ENCODE peak calls at places on chromosomes 6 and 20, in six cellular contexts. One of them, this sample, is unnamed.

GRCh38 chr20:52001999-52002666 is 189.4 kb downstream of the ZFP64 start:
- DNase-seq in aorta: no peak
- DNase-seq in RWPE2: no peak
- DNase-seq in heart right ventricle: no peak
- DNase-seq in right cardiac atrium: no peak
- DNase-seq in cardiac muscle cell: no peak
- DNase-seq in this sample: no peak

GRCh38 chr6:37110455-37111155 is 59.3 kb upstream of the PIM1 start:
- DNase-seq in aorta: no peak
- DNase-seq in RWPE2: no peak
- DNase-seq in heart right ventricle: no peak
- DNase-seq in right cardiac atrium: no peak
- DNase-seq in cardiac muscle cell: no peak
- DNase-seq in this sample: no peak

GRCh38 chr6:95159557-95159956 is 417.8 kb upstream of the MANEA start:
- DNase-seq in aorta: no peak
- DNase-seq in RWPE2: no peak
- DNase-seq in heart right ventricle: no peak
- DNase-seq in right cardiac atrium: no peak
- DNase-seq in cardiac muscle cell: no peak
- DNase-seq in this sample: no peak

GRCh38 chr20:43914697-43915208 is at the start of gene TOX2:
- DNase-seq in aorta: peak
- DNase-seq in RWPE2: peak
- DNase-seq in heart right ventricle: no peak
- DNase-seq in right cardiac atrium: no peak
- DNase-seq in cardiac muscle cell: peak
- DNase-seq in this sample: no peak

GRCh38 chr6:168372871-168373270 is 53.3 kb upstream of the DACT2 start:
- DNase-seq in aorta: no peak
- DNase-seq in RWPE2: no peak
- DNase-seq in heart right ventricle: no peak
- DNase-seq in right cardiac atrium: no peak
- DNase-seq in cardiac muscle cell: no peak
- DNase-seq in this sample: no peak

GRCh38 chr6:83430606-83431544 is at the start of gene ME1:
- DNase-seq in aorta: peak
- DNase-seq in RWPE2: peak
- DNase-seq in heart right ventricle: peak
- DNase-seq in right cardiac atrium: peak
- DNase-seq in cardiac muscle cell: peak
- DNase-seq in this sample: peak

GRCh38 chr6:39048481-39049399 is at the start of gene GLP1R:
- DNase-seq in aorta: no peak
- DNase-seq in RWPE2: no peak
- DNase-seq in heart right ventricle: no peak
- DNase-seq in right cardiac atrium: no peak
- DNase-seq in cardiac muscle cell: peak
- DNase-seq in this sample: peak

GRCh38 chr20:33655164-33655563 is 7.0 kb upstream of the C20orf144 start:
- DNase-seq in aorta: no peak
- DNase-seq in RWPE2: no peak
- DNase-seq in heart right ventricle: no peak
- DNase-seq in right cardiac atrium: peak
- DNase-seq in cardiac muscle cell: no peak
- DNase-seq in this sample: no peak

GRCh38 chr20:17968366-17969275 is at the start of the genes MGME1 and SNX5:
- DNase-seq in aorta: peak
- DNase-seq in RWPE2: peak
- DNase-seq in heart right ventricle: peak
- DNase-seq in right cardiac atrium: peak
- DNase-seq in cardiac muscle cell: peak
- DNase-seq in this sample: peak

GRCh38 chr6:137510923-137511322 is 16.7 kb upstream of the OLIG3 start:
- DNase-seq in aorta: no peak
- DNase-seq in RWPE2: no peak
- DNase-seq in heart right ventricle: no peak
- DNase-seq in right cardiac atrium: no peak
- DNase-seq in cardiac muscle cell: no peak
- DNase-seq in this sample: no peak

GRCh38 chr6:106383573-106383972 is 23.1 kb downstream of the CRYBG1 start:
- DNase-seq in aorta: no peak
- DNase-seq in RWPE2: no peak
- DNase-seq in heart right ventricle: no peak
- DNase-seq in right cardiac atrium: no peak
- DNase-seq in cardiac muscle cell: no peak
- DNase-seq in this sample: no peak

GRCh38 chr6:131948692-131949614 is 2.2 kb downstream of the CCN2 start:
- DNase-seq in aorta: no peak
- DNase-seq in RWPE2: no peak
- DNase-seq in heart right ventricle: peak
- DNase-seq in right cardiac atrium: no peak
- DNase-seq in cardiac muscle cell: peak
- DNase-seq in this sample: no peak

GRCh38 chr6:131173680-131174079 is 38.4 kb downstream of the AKAP7 start:
- DNase-seq in aorta: no peak
- DNase-seq in RWPE2: no peak
- DNase-seq in heart right ventricle: no peak
- DNase-seq in right cardiac atrium: no peak
- DNase-seq in cardiac muscle cell: no peak
- DNase-seq in this sample: no peak

GRCh38 chr6:26520840-26521484 is 17.2 kb upstream of the HMGN4 start:
- DNase-seq in aorta: peak
- DNase-seq in RWPE2: peak
- DNase-seq in heart right ventricle: peak
- DNase-seq in right cardiac atrium: peak
- DNase-seq in cardiac muscle cell: peak
- DNase-seq in this sample: peak

GRCh38 chr6:25088513-25088912 is 152.8 kb upstream of the RIPOR2 start:
- DNase-seq in aorta: no peak
- DNase-seq in RWPE2: no peak
- DNase-seq in heart right ventricle: no peak
- DNase-seq in right cardiac atrium: no peak
- DNase-seq in cardiac muscle cell: no peak
- DNase-seq in this sample: no peak

GRCh38 chr6:149761438-149761837 is 11.9 kb downstream of the PCMT1 start:
- DNase-seq in aorta: no peak
- DNase-seq in RWPE2: no peak
- DNase-seq in heart right ventricle: no peak
- DNase-seq in right cardiac atrium: no peak
- DNase-seq in cardiac muscle cell: no peak
- DNase-seq in this sample: no peak

GRCh38 chr6:116217069-116217468 is 36.8 kb downstream of the TSPYL4 start:
- DNase-seq in aorta: no peak
- DNase-seq in RWPE2: no peak
- DNase-seq in heart right ventricle: no peak
- DNase-seq in right cardiac atrium: no peak
- DNase-seq in cardiac muscle cell: peak
- DNase-seq in this sample: no peak

GRCh38 chr6:8110725-8111124 is 8.4 kb upstream of the EEF1E1 start:
- DNase-seq in aorta: no peak
- DNase-seq in RWPE2: no peak
- DNase-seq in heart right ventricle: no peak
- DNase-seq in right cardiac atrium: no peak
- DNase-seq in cardiac muscle cell: no peak
- DNase-seq in this sample: no peak

GRCh38 chr6:158677906-158678305 is 28.1 kb downstream of the SYTL3 start:
- DNase-seq in aorta: no peak
- DNase-seq in RWPE2: no peak
- DNase-seq in heart right ventricle: no peak
- DNase-seq in right cardiac atrium: no peak
- DNase-seq in cardiac muscle cell: no peak
- DNase-seq in this sample: peak

GRCh38 chr6:27133281-27134227 is 113.9 kb upstream of the PRSS16 start:
- DNase-seq in aorta: peak
- DNase-seq in RWPE2: peak
- DNase-seq in heart right ventricle: no peak
- DNase-seq in right cardiac atrium: peak
- DNase-seq in cardiac muscle cell: peak
- DNase-seq in this sample: peak

GRCh38 chr6:155177369-155177961 is 86.3 kb upstream of the CLDN20 start:
- DNase-seq in aorta: no peak
- DNase-seq in RWPE2: no peak
- DNase-seq in heart right ventricle: peak
- DNase-seq in right cardiac atrium: no peak
- DNase-seq in cardiac muscle cell: peak
- DNase-seq in this sample: no peak

GRCh38 chr20:61295726-61296628 is 43.9 kb downstream of the CDH4 start:
- DNase-seq in aorta: no peak
- DNase-seq in RWPE2: peak
- DNase-seq in heart right ventricle: no peak
- DNase-seq in right cardiac atrium: no peak
- DNase-seq in cardiac muscle cell: no peak
- DNase-seq in this sample: no peak

GRCh38 chr6:14046476-14047068 is 71.0 kb upstream of the CD83 start:
- DNase-seq in aorta: no peak
- DNase-seq in RWPE2: no peak
- DNase-seq in heart right ventricle: no peak
- DNase-seq in right cardiac atrium: no peak
- DNase-seq in cardiac muscle cell: peak
- DNase-seq in this sample: no peak

GRCh38 chr6:157774153-157775135 is 48.6 kb upstream of the SNX9 start:
- DNase-seq in aorta: no peak
- DNase-seq in RWPE2: peak
- DNase-seq in heart right ventricle: no peak
- DNase-seq in right cardiac atrium: no peak
- DNase-seq in cardiac muscle cell: peak
- DNase-seq in this sample: no peak

GRCh38 chr6:158158123-158158522 is 9.9 kb downstream of the SERAC1 start:
- DNase-seq in aorta: no peak
- DNase-seq in RWPE2: no peak
- DNase-seq in heart right ventricle: no peak
- DNase-seq in right cardiac atrium: no peak
- DNase-seq in cardiac muscle cell: no peak
- DNase-seq in this sample: no peak

GRCh38 chr6:114523508-114523907 is 180.7 kb upstream of the HS3ST5 start:
- DNase-seq in aorta: no peak
- DNase-seq in RWPE2: no peak
- DNase-seq in heart right ventricle: no peak
- DNase-seq in right cardiac atrium: no peak
- DNase-seq in cardiac muscle cell: no peak
- DNase-seq in this sample: no peak

GRCh38 chr6:114521926-114522325 is 179.1 kb upstream of the HS3ST5 start:
- DNase-seq in aorta: no peak
- DNase-seq in RWPE2: no peak
- DNase-seq in heart right ventricle: no peak
- DNase-seq in right cardiac atrium: no peak
- DNase-seq in cardiac muscle cell: no peak
- DNase-seq in this sample: no peak

GRCh38 chr6:114520976-114521375 is 178.2 kb upstream of the HS3ST5 start:
- DNase-seq in aorta: no peak
- DNase-seq in RWPE2: no peak
- DNase-seq in heart right ventricle: no peak
- DNase-seq in right cardiac atrium: no peak
- DNase-seq in cardiac muscle cell: no peak
- DNase-seq in this sample: no peak

GRCh38 chr6:114524081-114524480 is 181.3 kb upstream of the HS3ST5 start:
- DNase-seq in aorta: no peak
- DNase-seq in RWPE2: no peak
- DNase-seq in heart right ventricle: no peak
- DNase-seq in right cardiac atrium: no peak
- DNase-seq in cardiac muscle cell: no peak
- DNase-seq in this sample: no peak
- H3K4me3 ChIP-seq in aorta: no peak
- H3K4me3 ChIP-seq in RWPE2: no peak
- H3K4me3 ChIP-seq in heart right ventricle: no peak
- H3K4me3 ChIP-seq in right cardiac atrium: no peak
- H3K4me3 ChIP-seq in cardiac muscle cell: no peak
- H3K4me3 ChIP-seq in this sample: no peak

GRCh38 chr20:10659651-10660601 is 13.9 kb downstream of the JAG1 start:
- DNase-seq in aorta: no peak
- DNase-seq in RWPE2: no peak
- DNase-seq in heart right ventricle: no peak
- DNase-seq in right cardiac atrium: peak
- DNase-seq in cardiac muscle cell: no peak
- DNase-seq in this sample: peak
- H3K27ac ChIP-seq in aorta: peak
- H3K27ac ChIP-seq in RWPE2: peak
- H3K27ac ChIP-seq in heart right ventricle: peak
- H3K27ac ChIP-seq in right cardiac atrium: peak
- H3K27ac ChIP-seq in cardiac muscle cell: peak
- H3K27ac ChIP-seq in this sample: peak

GRCh38 chr6:56849876-56850275 is 105.0 kb upstream of the BEND6 start:
- DNase-seq in aorta: no peak
- DNase-seq in RWPE2: no peak
- DNase-seq in heart right ventricle: no peak
- DNase-seq in right cardiac atrium: no peak
- DNase-seq in cardiac muscle cell: no peak
- DNase-seq in this sample: no peak

GRCh38 chr6:56851104-56851503 is 103.8 kb upstream of the BEND6 start:
- DNase-seq in aorta: no peak
- DNase-seq in RWPE2: no peak
- DNase-seq in heart right ventricle: no peak
- DNase-seq in right cardiac atrium: no peak
- DNase-seq in cardiac muscle cell: no peak
- DNase-seq in this sample: no peak

GRCh38 chr6:56852249-56852606 is 102.7 kb upstream of the BEND6 start:
- DNase-seq in aorta: no peak
- DNase-seq in RWPE2: no peak
- DNase-seq in heart right ventricle: no peak
- DNase-seq in right cardiac atrium: no peak
- DNase-seq in cardiac muscle cell: no peak
- DNase-seq in this sample: no peak

GRCh38 chr6:56851541-56852248 is 103.2 kb upstream of the BEND6 start:
- DNase-seq in aorta: no peak
- DNase-seq in RWPE2: no peak
- DNase-seq in heart right ventricle: peak
- DNase-seq in right cardiac atrium: peak
- DNase-seq in cardiac muscle cell: peak
- DNase-seq in this sample: no peak

GRCh38 chr6:56850618-56851017 is 104.3 kb upstream of the BEND6 start:
- DNase-seq in aorta: no peak
- DNase-seq in RWPE2: no peak
- DNase-seq in heart right ventricle: no peak
- DNase-seq in right cardiac atrium: no peak
- DNase-seq in cardiac muscle cell: no peak
- DNase-seq in this sample: no peak
- H3K4me3 ChIP-seq in aorta: peak
- H3K4me3 ChIP-seq in RWPE2: no peak
- H3K4me3 ChIP-seq in heart right ventricle: peak
- H3K4me3 ChIP-seq in right cardiac atrium: peak
- H3K4me3 ChIP-seq in cardiac muscle cell: no peak
- H3K4me3 ChIP-seq in this sample: peak

GRCh38 chr20:24446811-24447210 is 22.6 kb upstream of the SYNDIG1 start:
- DNase-seq in aorta: no peak
- DNase-seq in RWPE2: no peak
- DNase-seq in heart right ventricle: no peak
- DNase-seq in right cardiac atrium: no peak
- DNase-seq in cardiac muscle cell: no peak
- DNase-seq in this sample: peak
- H3K27ac ChIP-seq in aorta: no peak
- H3K27ac ChIP-seq in RWPE2: no peak
- H3K27ac ChIP-seq in heart right ventricle: no peak
- H3K27ac ChIP-seq in right cardiac atrium: no peak
- H3K27ac ChIP-seq in cardiac muscle cell: no peak
- H3K27ac ChIP-seq in this sample: no peak

This sample was measured in coronary artery.